ENCODE peak calls at places on chromosomes 11 and 22, in nine cellular contexts. V is pancreas, N is gastrocnemius medialis, R is heart left ventricle, S is Panc1, Y is astrocyte of the spinal cord, I is astrocyte of the cerebellum, M is K562, X is endodermal cell. B is an unnamed sample.

GRCh38 chr11:84720706-84721402 is 906.3 kb downstream of the DLG2 start:
- DNase-seq in V (peak; percentile 47), N (peak; percentile 11), R (peak; percentile 23), S (no peak), Y (peak; percentile 6), I (no peak), M (no peak), X (peak; percentile 85), B (no peak)

GRCh38 chr22:46145361-46145851 is 4.9 kb upstream of the PPARA start:
- DNase-seq in V (no peak), N (peak; percentile 8), R (no peak), S (no peak), Y (no peak), I (no peak), M (no peak), X (peak; percentile 34), B (no peak)

GRCh38 chr11:20336056-20336455 is 27.5 kb upstream of the HTATIP2 start:
- DNase-seq in V (no peak), N (no peak), R (no peak), S (no peak), Y (no peak), I (no peak), M (no peak), X (no peak), B (no peak)

GRCh38 chr11:69166186-69167115 is 10.7 kb downstream of the SMIM38 start:
- DNase-seq in V (no peak), N (peak; percentile 30), R (peak; percentile 60), S (peak; percentile 30), Y (peak; percentile 93), I (peak; percentile 78), M (peak; percentile 62), X (peak; percentile 83), B (peak; percentile 58)

GRCh38 chr11:131064373-131064991 is 148.2 kb upstream of the SNX19 start:
- DNase-seq in V (no peak), N (no peak), R (peak; percentile 34), S (peak; percentile 45), Y (peak; percentile 56), I (peak; percentile 51), M (peak; percentile 66), X (peak; percentile 95), B (peak; percentile 7)

GRCh38 chr22:42691440-42691839 is 29.2 kb downstream of the A4GALT start:
- DNase-seq in V (no peak), N (no peak), R (no peak), S (no peak), Y (no peak), I (no peak), M (no peak), X (no peak), B (no peak)

GRCh38 chr11:2679011-2679676 is 20.6 kb downstream of the KCNQ1OT1 start:
- DNase-seq in V (no peak), N (peak; percentile 1), R (no peak), S (no peak), Y (no peak), I (no peak), M (no peak), X (no peak), B (no peak)

GRCh38 chr11:86811637-86812321 is 11.4 kb downstream of the PRSS23 start:
- DNase-seq in V (peak; percentile 33), N (no peak), R (no peak), S (no peak), Y (peak; percentile 80), I (peak; percentile 45), M (no peak), X (peak; percentile 69), B (no peak)

GRCh38 chr11:115455606-115456005 is 48.6 kb downstream of the CADM1 start:
- DNase-seq in V (no peak), N (no peak), R (no peak), S (no peak), Y (no peak), I (no peak), M (no peak), X (no peak), B (no peak)

GRCh38 chr22:46063861-46064235 is 86.5 kb upstream of the PPARA start:
- DNase-seq in V (peak; percentile 59), N (peak; percentile 76), R (peak; percentile 16), S (no peak), Y (no peak), I (no peak), M (no peak), X (peak; percentile 12), B (no peak)

GRCh38 chr22:32623943-32624342 is 149.3 kb downstream of the FBXO7 start:
- DNase-seq in V (no peak), N (peak; percentile 71), R (peak; percentile 45), S (no peak), Y (peak; percentile 84), I (peak; percentile 23), M (no peak), X (no peak), B (peak; percentile 43)

GRCh38 chr22:31329029-31329428 is 17.1 kb downstream of the PATZ1 start:
- DNase-seq in V (no peak), N (no peak), R (no peak), S (no peak), Y (peak; percentile 40), I (peak; percentile 42), M (no peak), X (peak; percentile 42), B (no peak)

GRCh38 chr11:78070606-78071005 is 6.9 kb downstream of the THRSP start:
- DNase-seq in V (no peak), N (no peak), R (no peak), S (no peak), Y (no peak), I (no peak), M (no peak), X (no peak), B (no peak)

GRCh38 chr11:73353422-73353821 is 22.8 kb upstream of the RELT start:
- DNase-seq in V (no peak), N (no peak), R (no peak), S (no peak), Y (no peak), I (no peak), M (no peak), X (no peak), B (no peak)

GRCh38 chr11:48193876-48194275 is 22.7 kb upstream of the OR4B1 start:
- DNase-seq in V (no peak), N (no peak), R (no peak), S (no peak), Y (peak; percentile 23), I (no peak), M (no peak), X (no peak), B (no peak)

GRCh38 chr11:128949791-128950454 is 7.3 kb upstream of the TP53AIP1 start:
- DNase-seq in V (peak; percentile 45), N (no peak), R (no peak), S (no peak), Y (no peak), I (no peak), M (no peak), X (no peak), B (no peak)

GRCh38 chr22:50548046-50548912 is 2.6 kb downstream of the KLHDC7B start:
- DNase-seq in V (no peak), N (no peak), R (no peak), S (no peak), Y (no peak), I (no peak), M (no peak), X (no peak), B (no peak)
- H3K4me3 ChIP-seq in V (peak overlapping the region; percentile 37), N (peak overlapping the region; percentile 29), R (peak overlapping the region; percentile 38), S (no peak overlapping the region), Y (no peak overlapping the region), I (no peak overlapping the region), M (no peak overlapping the region), X (no peak overlapping the region), B (no peak overlapping the region)

DNA sequence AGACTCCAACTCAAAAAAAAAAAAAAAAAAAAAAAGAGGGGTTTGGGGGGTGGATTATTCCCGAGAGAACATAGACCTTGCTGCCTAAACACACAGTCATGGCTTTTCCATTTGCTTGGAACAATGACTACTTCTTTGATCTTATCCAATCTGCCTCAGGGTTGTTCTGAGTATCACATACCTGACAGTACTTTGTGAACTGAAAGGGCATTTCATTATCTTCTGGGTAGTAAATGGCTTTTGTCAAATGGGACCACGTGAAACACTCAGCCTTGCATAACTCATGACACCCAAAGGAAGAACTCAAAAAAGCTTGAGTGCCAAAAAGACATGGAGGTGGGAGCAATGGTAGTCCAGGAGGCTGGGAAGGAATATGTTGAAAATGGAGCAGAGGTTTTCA is 123.1 kb upstream of the BID start:
- DNase-seq in V (no peak), N (no peak), R (no peak), S (no peak), Y (no peak), I (no peak), M (no peak), X (no peak), B (no peak)
- H3K4me3 ChIP-seq in V (no peak overlapping the region), N (no peak overlapping the region), R (no peak overlapping the region), S (no peak overlapping the region), Y (no peak overlapping the region), I (no peak overlapping the region), M (no peak overlapping the region), X (no peak overlapping the region), B (no peak overlapping the region)

DNA sequence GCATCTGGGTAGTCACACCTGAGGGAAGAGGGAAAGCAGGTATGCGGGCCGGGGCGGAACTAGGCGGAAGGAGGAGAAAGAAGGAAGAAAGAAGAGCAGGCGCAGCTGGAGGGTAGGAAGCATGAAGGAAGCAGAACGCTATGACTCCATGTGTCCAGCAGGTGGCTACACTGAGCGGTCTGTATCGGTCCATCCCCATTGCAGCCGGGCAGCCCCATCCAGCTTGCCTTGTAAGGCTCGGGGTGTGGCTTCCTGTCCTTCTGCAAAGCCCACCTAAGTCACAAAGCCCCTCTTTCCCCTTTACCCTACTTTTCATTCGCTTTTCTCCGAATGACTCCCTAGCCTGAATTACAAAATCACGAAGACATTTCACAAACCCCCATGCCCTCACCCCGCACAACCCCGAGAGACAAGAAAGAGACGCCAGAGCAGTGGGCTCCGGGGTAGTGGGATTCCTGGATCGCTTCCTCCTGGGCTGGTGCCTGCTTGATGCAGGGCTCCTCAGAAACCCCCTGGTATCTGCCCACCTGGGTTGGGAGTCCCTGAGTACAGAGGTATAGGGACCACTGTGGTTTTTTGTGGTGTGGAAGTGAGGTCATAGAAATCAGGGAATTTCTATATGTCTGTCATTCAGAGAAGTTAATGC is 39.9 kb downstream of the BUD13 start:
- DNase-seq in V (no peak), N (peak; percentile 33), R (peak; percentile 40), S (peak; percentile 69), Y (peak; percentile 51), I (peak; percentile 23), M (peak; percentile 84), X (peak; percentile 94), B (no peak)
- H3K4me3 ChIP-seq in V (no peak overlapping the region), N (no peak overlapping the region), R (no peak overlapping the region), S (no peak overlapping the region), Y (no peak overlapping the region), I (no peak overlapping the region), M (no peak overlapping the region), X (no peak overlapping the region), B (peak overlapping the region; percentile 20)

DNA sequence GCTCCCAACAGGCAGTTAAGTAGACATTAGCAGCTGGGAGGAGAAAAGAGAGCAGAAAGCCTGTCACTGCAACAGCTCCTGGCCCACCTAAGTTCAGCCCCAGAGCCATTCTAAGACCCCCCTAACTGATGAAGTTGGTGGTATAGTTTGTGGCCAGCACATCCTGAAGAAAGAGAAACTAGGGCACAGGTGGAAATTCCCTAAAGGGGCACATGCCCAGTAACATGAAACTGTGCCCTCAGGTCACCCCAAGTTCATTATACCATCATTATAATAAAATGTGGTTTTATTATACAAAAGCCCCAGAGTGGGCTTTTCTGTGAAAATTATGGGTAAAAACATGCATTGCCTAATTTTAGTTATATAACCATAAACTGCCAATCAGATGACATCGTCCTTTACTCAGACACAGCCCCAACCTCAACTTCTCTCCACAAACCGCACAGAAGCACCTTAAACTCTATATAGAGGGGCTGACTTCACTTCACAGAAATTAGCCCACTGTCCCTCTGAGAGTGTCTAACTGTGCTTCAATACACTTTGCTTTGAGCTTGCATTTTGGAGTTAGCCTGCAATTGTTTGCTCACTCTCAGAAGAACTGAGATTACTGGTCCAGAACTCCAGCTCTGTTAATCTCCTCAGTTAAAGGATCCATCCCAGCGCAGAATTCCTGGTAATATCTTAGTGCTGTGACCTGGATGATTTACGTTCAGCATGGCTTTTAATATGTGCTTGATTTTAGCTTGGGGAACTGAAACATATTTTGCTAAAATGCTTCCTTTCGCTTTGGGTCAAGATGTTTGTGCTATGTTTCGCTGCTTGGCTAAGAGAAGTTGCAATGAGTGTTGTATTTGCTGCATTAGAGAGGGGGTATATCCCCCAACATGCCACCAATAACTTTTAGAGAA is 1.8 kb upstream of the APOL3 start:
- DNase-seq in V (no peak), N (no peak), R (no peak), S (no peak), Y (no peak), I (no peak), M (no peak), X (no peak), B (no peak)
- H3K4me3 ChIP-seq in V (no peak overlapping the region), N (no peak overlapping the region), R (no peak overlapping the region), S (no peak overlapping the region), Y (no peak overlapping the region), I (no peak overlapping the region), M (no peak overlapping the region), X (no peak overlapping the region), B (no peak overlapping the region)

B was measured in retinal pigment epithelial cell.